ENCODE peak calls at places on chromosome 14, in ten cellular contexts. Q, P, R, T, X, Y, S, O, I and G are unnamed samples.

GRCh38 chr14:86943391-86944365 is 1049.3 kb downstream of the GALC start:
- DNase-seq in X (no peak), I (no peak), P (no peak), Q (no peak), S (no peak), O (no peak), R (no peak), T (no peak), Y (no peak), G (no peak)

GRCh38 chr14:63454863-63455622 is 88.1 kb downstream of the PPP2R5E start:
- DNase-seq in S (no peak), Q (no peak), Y (no peak), X (no peak), T (peak; percentile 66), P (no peak), R (peak; percentile 68), O (no peak), I (no peak), G (no peak)

GRCh38 chr14:73743431-73743931 is 29.3 kb upstream of the PNMA1 start:
- DNase-seq in Y (no peak), X (no peak), Q (no peak), R (no peak), O (no peak), I (no peak), S (peak; percentile 52), P (peak; percentile 83), T (no peak), G (no peak)

GRCh38 chr14:79986251-79986650 is 225.1 kb downstream of the DIO2 start:
- DNase-seq in I (no peak), S (no peak), Q (no peak), T (no peak), X (no peak), P (no peak), Y (no peak), O (no peak), R (no peak), G (no peak)

GRCh38 chr14:52328286-52328685 is 14.2 kb downstream of the PTGER2 start:
- DNase-seq in P (no peak), R (no peak), I (no peak), T (no peak), O (no peak), Q (no peak), S (no peak), X (no peak), Y (no peak), G (no peak)

GRCh38 chr14:90576581-90576980 is 179.8 kb downstream of the CALM1 start:
- DNase-seq in I (no peak), S (no peak), O (no peak), P (no peak), T (no peak), Q (no peak), X (no peak), R (no peak), Y (no peak), G (no peak)

GRCh38 chr14:49934638-49935037 is 41.8 kb downstream of the ARF6 start:
- DNase-seq in T (no peak), O (no peak), Q (no peak), Y (no peak), P (no peak), R (no peak), S (no peak), X (no peak), I (no peak), G (no peak)

GRCh38 chr14:37087520-37087919 is 84.9 kb downstream of the SLC25A21 start:
- DNase-seq in I (no peak), T (no peak), O (no peak), Q (no peak), Y (no peak), R (no peak), X (no peak), S (no peak), P (no peak), G (no peak)

GRCh38 chr14:101460986-101461750 is 100.1 kb upstream of the DIO3 start:
- DNase-seq in P (no peak), I (no peak), S (no peak), R (no peak), X (no peak), T (no peak), Q (no peak), Y (no peak), O (no peak), G (peak; percentile 18)

GRCh38 chr14:57073986-57074385 is 194.7 kb downstream of the EXOC5 start:
- DNase-seq in X (no peak), T (no peak), O (no peak), P (no peak), S (no peak), Q (no peak), I (no peak), R (no peak), Y (no peak), G (no peak)